ENCODE peak calls at places on chromosomes 4 and X, in nine cellular contexts. F is iPS DF 6.9, G is left lung, K is breast epithelium, R is GM12878, Z is lower lobe of right lung, Y is right lobe of liver, I is tibial nerve, H is Karpas-422. E is an unnamed sample.

GRCh38 chr4:163191999-163192398 is 25.3 kb upstream of the NAF1 start:
- DNase-seq in Y (no peak), I (no peak), G (no peak), H (peak; percentile 85), F (peak; percentile 7), R (no peak), Z (no peak), K (no peak), E (no peak)

GRCh38 chr4:94691552-94691951 is 66.2 kb upstream of the BMPR1B start:
- DNase-seq in Z (no peak), I (no peak), Y (no peak), G (no peak), H (no peak), R (no peak), K (no peak), F (no peak), E (no peak)

GRCh38 chr4:2340272-2341061 is 78.0 kb downstream of the ZFYVE28 start:
- DNase-seq in I (no peak), H (no peak), Z (no peak), F (no peak), G (peak; percentile 59), Y (no peak), R (no peak), K (peak; percentile 43), E (no peak)

GRCh38 chrX:107834273-107835201 is 8.9 kb downstream of the MID2 start:
- DNase-seq in F (no peak), H (no peak), G (no peak), K (no peak), Y (no peak), Z (no peak), R (no peak), I (no peak), E (no peak)

GRCh38 chr4:87240341-87240740 is 19.9 kb upstream of the KLHL8 start:
- DNase-seq in Y (no peak), Z (no peak), H (no peak), I (no peak), F (no peak), G (no peak), K (no peak), R (no peak), E (no peak)

GRCh38 chrX:153984351-153985178 is 12.0 kb downstream of the TMEM187 start:
- DNase-seq in I (no peak), G (no peak), K (no peak), F (no peak), H (no peak), Z (no peak), R (no peak), Y (peak; percentile 80), E (no peak)

GRCh38 chr4:108919229-108919893 is 156.5 kb upstream of the ETNPPL start:
- DNase-seq in K (no peak), H (no peak), G (no peak), F (no peak), I (no peak), Y (no peak), R (no peak), Z (no peak), E (no peak)

GRCh38 chrX:17440258-17440657 is 65.3 kb downstream of the NHS start:
- DNase-seq in F (no peak), H (no peak), K (no peak), Y (no peak), I (no peak), G (no peak), Z (no peak), R (no peak), E (no peak)

GRCh38 chr4:87540176-87541058 is 11.2 kb upstream of the SPARCL1 start:
- DNase-seq in F (no peak), Y (no peak), I (no peak), H (no peak), G (no peak), K (no peak), Z (no peak), R (no peak), E (no peak)

GRCh38 chr4:158781963-158782362 is 13.1 kb downstream of the FNIP2 start:
- DNase-seq in Y (no peak), I (no peak), K (no peak), H (no peak), F (no peak), Z (no peak), R (no peak), G (no peak), E (no peak)

GRCh38 chr4:93186846-93187245 is 641.7 kb upstream of the ATOH1 start:
- DNase-seq in K (no peak), I (no peak), G (no peak), Z (no peak), F (no peak), Y (no peak), H (no peak), R (no peak), E (no peak)

GRCh38 chr4:44016582-44017421 is 431.8 kb downstream of the KCTD8 start:
- DNase-seq in H (no peak), R (no peak), I (no peak), K (no peak), G (peak; percentile 28), F (no peak), Y (no peak), Z (no peak), E (no peak)

GRCh38 chr4:11746734-11747133 is 318.0 kb upstream of the HS3ST1 start:
- DNase-seq in Z (no peak), K (no peak), I (no peak), R (no peak), G (no peak), F (no peak), Y (no peak), H (no peak), E (no peak)

GRCh38 chrX:56763556-56764152 is 34.6 kb downstream of the NBDY start:
- DNase-seq in Z (no peak), R (no peak), I (no peak), G (no peak), F (no peak), H (peak; percentile 90), K (no peak), Y (peak; percentile 59), E (no peak)

GRCh38 chr4:38675167-38676121 is 11.4 kb downstream of the KLF3 start:
- DNase-seq in Y (peak; percentile 79), I (peak; percentile 82), K (peak; percentile 66), F (peak; percentile 61), Z (peak; percentile 64), R (no peak), G (no peak), H (peak; percentile 92), E (peak; percentile 72)

GRCh38 chr4:76744253-76744921 is 153.6 kb downstream of the SOWAHB start:
- DNase-seq in R (no peak), Y (no peak), F (no peak), K (no peak), H (no peak), G (no peak), I (no peak), Z (no peak), E (no peak)

GRCh38 chr4:153488006-153488718 is 22.0 kb downstream of the TMEM131L start:
- DNase-seq in R (peak; percentile 94), Y (no peak), Z (no peak), G (peak; percentile 83), K (no peak), F (no peak), H (no peak), I (no peak), E (peak; percentile 51)

GRCh38 chr4:80011636-80012236 is 61.3 kb downstream of the ANTXR2 start:
- DNase-seq in Y (no peak), K (no peak), F (no peak), R (no peak), Z (no peak), I (no peak), H (no peak), G (no peak), E (no peak)

GRCh38 chr4:10087152-10087791 is 29.3 kb downstream of the WDR1 start:
- DNase-seq in F (no peak), I (no peak), K (no peak), Y (no peak), H (no peak), Z (peak; percentile 32), G (peak; percentile 69), R (no peak), E (no peak)
- H3K36me3 ChIP-seq in F (peaks cover 76% of the 10 kb centered on the region), I (peaks cover 65% of the 10 kb centered on the region), K (no peaks in the 10 kb centered on the region), Y (peaks cover 75% of the 10 kb centered on the region), H (peaks cover 12% of the 10 kb centered on the region), Z (peaks cover 100% of the 10 kb centered on the region), G (peaks cover 3% of the 10 kb centered on the region), R (peaks cover 79% of the 10 kb centered on the region), E (peaks cover 80% of the 10 kb centered on the region)

GRCh38 chrX:74606342-74606741 is 8.1 kb downstream of the RLIM start:
- DNase-seq in R (no peak), H (no peak), K (no peak), F (no peak), Z (no peak), G (no peak), Y (no peak), I (no peak), E (no peak)
- H3K36me3 ChIP-seq in R (no peaks in the 10 kb centered on the region), H (peaks cover 11% of the 10 kb centered on the region), K (no peaks in the 10 kb centered on the region), F (no peaks in the 10 kb centered on the region), Z (peaks cover 10% of the 10 kb centered on the region), G (no peaks in the 10 kb centered on the region), Y (no peaks in the 10 kb centered on the region), I (no peaks in the 10 kb centered on the region), E (no peaks in the 10 kb centered on the region)

GRCh38 chr4:121818215-121818614 is 5.5 kb downstream of the CCNA2 start:
- DNase-seq in I (no peak), G (no peak), R (no peak), Y (no peak), H (no peak), K (no peak), F (no peak), Z (no peak), E (no peak)

GRCh38 chr4:121817006-121817405 is 6.7 kb downstream of the CCNA2 start:
- DNase-seq in K (no peak), I (no peak), F (no peak), G (no peak), R (no peak), Z (no peak), Y (no peak), H (no peak), E (no peak)

GRCh38 chr4:121811122-121811521 is 10.0 kb downstream of the EXOSC9 start:
- DNase-seq in R (no peak), Z (no peak), F (no peak), G (no peak), K (no peak), I (no peak), H (no peak), Y (no peak), E (no peak)

GRCh38 chr4:121817701-121818100 is 6.0 kb downstream of the CCNA2 start:
- DNase-seq in Y (no peak), F (no peak), I (no peak), R (no peak), G (no peak), Z (no peak), K (no peak), H (no peak), E (no peak)

DNA sequence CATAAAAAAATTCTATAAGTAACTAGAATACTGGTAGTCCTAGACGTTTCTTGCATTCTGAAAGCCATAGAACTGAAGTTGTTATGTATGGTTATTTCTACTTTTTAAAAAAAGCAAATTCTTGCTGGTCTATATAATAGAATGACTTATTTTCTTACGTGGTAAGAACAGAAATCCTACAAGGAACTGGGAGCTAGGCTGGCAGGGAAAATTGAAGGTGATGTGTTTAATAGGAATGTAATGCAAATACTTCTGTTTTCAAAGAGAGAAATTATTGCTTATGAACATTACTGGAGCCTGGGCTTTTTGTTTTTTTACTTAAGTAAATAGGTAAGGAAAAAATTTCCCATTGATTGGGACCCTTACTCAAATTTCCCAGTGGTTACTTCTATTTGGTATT is 8.9 kb downstream of the CCNA2 start:
- DNase-seq in K (no peak), H (no peak), G (no peak), I (no peak), F (no peak), R (no peak), Y (no peak), Z (no peak), E (no peak)
- H3K36me3 ChIP-seq in K (no peaks in the 10 kb centered on the region), H (peaks cover 76% of the 10 kb centered on the region), G (no peaks in the 10 kb centered on the region), I (peaks cover 6% of the 10 kb centered on the region), F (peaks cover 21% of the 10 kb centered on the region), R (peaks cover 1% of the 10 kb centered on the region), Y (peaks cover 30% of the 10 kb centered on the region), Z (peaks cover 88% of the 10 kb centered on the region), E (peaks cover 58% of the 10 kb centered on the region)

GRCh38 chrX:130024127-130024526 is 41.7 kb downstream of the BCORL1 start:
- DNase-seq in G (peak; percentile 88), I (peak; percentile 59), K (peak; percentile 51), Z (peak; percentile 87), R (peak; percentile 65), F (peak; percentile 45), H (peak; percentile 94), Y (peak; percentile 67), E (peak; percentile 86)
- H3K36me3 ChIP-seq in G (no peaks in the 10 kb centered on the region), I (no peaks in the 10 kb centered on the region), K (no peaks in the 10 kb centered on the region), Z (peaks cover 67% of the 10 kb centered on the region), R (peaks cover 3% of the 10 kb centered on the region), F (no peaks in the 10 kb centered on the region), H (peaks cover 4% of the 10 kb centered on the region), Y (peaks cover 3% of the 10 kb centered on the region), E (peaks cover 12% of the 10 kb centered on the region)